ENCODE peak calls at places on chromosome 9, in six cellular contexts. R is HFF-Myc, Q is AG10803, H is GM20000, C is keratinocyte, N is GM12865. I is an unnamed sample.

GRCh38 chr9:14455243-14455642 is 141.3 kb upstream of the NFIB start:
- DNase-seq in Q (no peak), N (no peak), R (no peak), C (no peak), H (no peak), I (no peak)

GRCh38 chr9:2677927-2678889 is 39.1 kb upstream of the KCNV2 start:
- DNase-seq in C (no peak), H (no peak), Q (no peak), N (no peak), R (no peak), I (no peak)

GRCh38 chr9:90872835-90873294 is 71.2 kb downstream of the SYK start:
- DNase-seq in N (no peak), C (no peak), Q (peak; percentile 11), R (no peak), H (no peak), I (no peak)

GRCh38 chr9:127953768-127954505 is 16.3 kb upstream of the DPM2 start:
- DNase-seq in Q (no peak), H (no peak), R (no peak), N (no peak), C (no peak), I (no peak)

GRCh38 chr9:6829027-6829426 is 71.3 kb downstream of the KDM4C start:
- DNase-seq in Q (peak; percentile 3), C (no peak), R (no peak), H (no peak), N (no peak), I (no peak)

GRCh38 chr9:135336722-135337490 is 142.7 kb upstream of the PPP1R26 start:
- DNase-seq in Q (no peak), R (no peak), N (no peak), H (no peak), C (no peak), I (no peak)

GRCh38 chr9:87427851-87428506 is 69.7 kb upstream of the DAPK1 start:
- DNase-seq in H (no peak), N (no peak), Q (no peak), C (no peak), R (no peak), I (no peak)

GRCh38 chr9:120931278-120932085 is 4.9 kb upstream of the TRAF1 start:
- DNase-seq in Q (peak; percentile 67), N (peak; percentile 95), H (peak; percentile 86), C (no peak), R (peak; percentile 50), I (peak; percentile 79)

GRCh38 chr9:116380496-116380995 is 227.0 kb downstream of the PAPPA start:
- DNase-seq in N (no peak), Q (no peak), R (no peak), C (no peak), H (no peak), I (no peak)

GRCh38 chr9:136389396-136389795 is 10.6 kb downstream of the SNAPC4 start:
- DNase-seq in N (no peak), R (no peak), H (no peak), Q (no peak), C (no peak), I (no peak)

GRCh38 chr9:71758785-71759184 is 9.5 kb downstream of the CEMIP2 start:
- DNase-seq in C (no peak), Q (no peak), R (peak; percentile 51), N (no peak), H (no peak), I (no peak)

GRCh38 chr9:26833792-26834191 is 58.8 kb downstream of the CAAP1 start:
- DNase-seq in R (peak; percentile 47), H (no peak), N (peak; percentile 2), C (no peak), Q (peak; percentile 16), I (no peak)

GRCh38 chr9:114341152-114341830 is 11.6 kb downstream of the ORM2 start:
- DNase-seq in H (no peak), N (no peak), Q (no peak), C (no peak), R (no peak), I (no peak)

GRCh38 chr9:136251264-136252115 is 5.9 kb upstream of the QSOX2 start:
- DNase-seq in C (no peak), R (no peak), Q (no peak), N (no peak), H (no peak), I (no peak)

GRCh38 chr9:134950404-134950760 is 32.7 kb upstream of the FCN1 start:
- DNase-seq in N (no peak), R (no peak), Q (no peak), C (no peak), H (no peak), I (no peak)

GRCh38 chr9:95067057-95067456 is 250.5 kb downstream of the FANCC start:
- DNase-seq in C (no peak), H (no peak), Q (no peak), R (no peak), N (no peak), I (no peak)

GRCh38 chr9:134814598-134815215 is 65.9 kb upstream of the FCN2 start:
- DNase-seq in C (no peak), N (no peak), R (no peak), Q (peak; percentile 82), H (no peak), I (no peak)

GRCh38 chr9:14633148-14633547 is 60.1 kb downstream of the ZDHHC21 start:
- DNase-seq in R (no peak), C (no peak), N (no peak), H (no peak), Q (no peak), I (no peak)

GRCh38 chr9:5629312-5630037 is 568 bp downstream of the RIC1 start:
- DNase-seq in H (peak; percentile 38), Q (peak; percentile 28), C (no peak), R (no peak), N (peak; percentile 70), I (no peak)

GRCh38 chr9:755454-756381 is 85.8 kb upstream of the DMRT1 start:
- DNase-seq in R (peak; percentile 71), Q (peak; percentile 93), H (no peak), C (peak; percentile 50), N (peak; percentile 75), I (peak; percentile 31)

GRCh38 chr9:70470050-70471015 is 55.9 kb upstream of the KLF9 start:
- DNase-seq in R (peak; percentile 17), H (no peak), N (no peak), C (no peak), Q (peak; percentile 48), I (no peak)

GRCh38 chr9:86856259-86856658 is 91.0 kb downstream of the GAS1 start:
- DNase-seq in R (no peak), Q (no peak), C (no peak), H (no peak), N (no peak), I (no peak)

GRCh38 chr9:91276513-91276912 is 85.2 kb downstream of the AUH start:
- DNase-seq in C (no peak), H (no peak), N (no peak), Q (no peak), R (no peak), I (no peak)

GRCh38 chr9:36319806-36320205 is 61.6 kb upstream of the GNE start:
- DNase-seq in Q (peak; percentile 47), H (no peak), C (peak; percentile 41), R (no peak), N (no peak), I (no peak)

GRCh38 chr9:33222031-33222430 is 17.9 kb upstream of the SPINK4 start:
- DNase-seq in Q (no peak), H (no peak), R (no peak), C (peak; percentile 57), N (no peak), I (no peak)

GRCh38 chr9:104810421-104811339 is 46.8 kb downstream of the NIPSNAP3B start:
- DNase-seq in C (no peak), Q (peak; percentile 53), H (no peak), R (no peak), N (no peak), I (no peak)

GRCh38 chr9:119370816-119371215 is 1.6 kb upstream of the BRINP1 start:
- DNase-seq in H (peak; percentile 68), N (peak; percentile 26), Q (peak; percentile 25), R (peak; percentile 2), C (no peak), I (no peak)

GRCh38 chr9:81529556-81530193 is 159.7 kb downstream of the TLE1 start:
- DNase-seq in N (no peak), C (peak; percentile 25), Q (peak; percentile 48), H (no peak), R (peak; percentile 14), I (no peak)

GRCh38 chr9:79812507-79813261 is 240.9 kb downstream of the TLE4 start:
- DNase-seq in Q (peak; percentile 6), H (peak; percentile 10), R (no peak), N (peak; percentile 59), C (no peak), I (peak; percentile 38)

GRCh38 chr9:35937227-35937626 is 20.7 kb downstream of the OR2S2 start:
- DNase-seq in R (no peak), Q (peak; percentile 43), H (no peak), C (no peak), N (no peak), I (no peak)

GRCh38 chr9:105646879-105647594 is 15.2 kb upstream of the TAL2 start:
- DNase-seq in Q (no peak), R (no peak), H (no peak), N (no peak), C (no peak), I (no peak)

GRCh38 chr9:125472926-125473701 is 211.5 kb downstream of the GAPVD1 start:
- DNase-seq in R (no peak), Q (peak; percentile 49), N (no peak), C (no peak), H (no peak), I (no peak)
- TF ChIP-seq CTCF in R (no peak), Q (peak; percentile 29), N (no peak), C (no peak), H (no peak), I (no peak)

DNA sequence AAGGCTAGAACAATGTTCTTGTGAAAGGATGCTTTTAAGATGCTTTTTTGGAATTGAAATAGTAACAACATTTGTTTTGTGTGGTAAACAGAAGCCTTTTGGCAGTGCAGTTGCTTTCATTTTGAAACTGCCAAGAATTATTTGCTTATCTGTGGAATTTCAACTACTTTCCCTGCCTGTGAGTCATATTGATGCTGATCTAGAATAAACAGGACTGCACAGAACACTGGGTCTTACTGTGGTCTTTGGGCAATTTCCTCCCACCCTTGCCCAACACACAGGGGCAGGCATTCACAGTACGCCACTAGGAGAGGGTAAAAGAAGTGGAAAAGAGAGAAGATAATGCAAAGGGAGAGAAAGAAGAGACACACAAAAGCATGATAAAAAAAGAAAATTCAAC is 483.7 kb downstream of the ELAVL2 start:
- DNase-seq in N (no peak), C (no peak), H (no peak), Q (no peak), R (no peak), I (no peak)
- TF ChIP-seq CTCF in N (no peak), C (no peak), H (no peak), Q (no peak), R (no peak), I (no peak)

GRCh38 chr9:137853392-137853995 is 24.1 kb upstream of the CACNA1B start:
- DNase-seq in H (no peak), C (no peak), Q (no peak), R (no peak), N (no peak), I (no peak)
- TF ChIP-seq CTCF in H (no peak), C (no peak), Q (no peak), R (no peak), N (no peak), I (no peak)

DNA sequence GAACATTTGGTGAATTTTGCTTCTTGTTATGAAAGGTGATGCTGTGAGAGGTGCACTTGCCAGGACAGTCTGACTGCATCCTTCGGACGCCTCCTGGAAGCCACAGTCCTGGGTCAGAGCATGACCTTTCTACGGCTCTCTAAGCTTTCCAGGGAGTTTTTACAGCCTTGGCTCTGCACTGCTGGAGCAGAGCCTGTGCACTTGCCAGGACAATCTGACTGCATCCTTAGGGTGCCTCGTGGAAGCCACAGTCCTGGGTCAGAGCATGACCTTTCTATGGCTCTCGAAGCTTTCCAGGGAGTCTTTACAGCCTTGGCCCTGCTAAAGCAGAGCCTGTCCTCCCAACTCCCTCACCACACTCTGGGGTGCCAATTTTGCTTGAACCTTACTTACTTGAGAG is 49.6 kb downstream of the CCDC180 start:
- DNase-seq in Q (no peak), H (no peak), R (no peak), N (no peak), C (no peak), I (no peak)
- TF ChIP-seq CTCF in Q (no peak), H (no peak), R (no peak), N (no peak), C (no peak), I (no peak)